ENCODE peak calls at places on chromosomes 3 and 15, in seven cellular contexts. F is glutamatergic neuron; W is retina; N is RPMI7951; I is stimulated activated CD8-positive, alpha-beta memory T cell treated with anti-CD3 and anti-CD28 coated beads, Interleukin-7, amount 100 ng/mL, for 24 hours; R is NCI-H1092 treated with DMSO at 0.1 percent for 48 hours; J is germinal center. O is an unnamed sample.

GRCh38 chr3:129045675-129046036 is 14.9 kb upstream of the GP9 start:
- DNase-seq in F (no peak), W (no peak), N (peak; percentile 37), I (no peak), R (no peak), J (peak; percentile 50), O (peak; percentile 70)

GRCh38 chr3:114900908-114901307 is 246.2 kb downstream of the ZBTB20 start:
- DNase-seq in F (no peak), W (no peak), N (no peak), I (no peak), R (no peak), J (no peak), O (no peak)

GRCh38 chr3:190877925-190878324 is 15.4 kb upstream of the GMNC start:
- DNase-seq in F (no peak), W (no peak), N (no peak), I (no peak), R (no peak), J (no peak), O (peak; percentile 41)

GRCh38 chr3:88988906-88989305 is 118.5 kb upstream of the EPHA3 start:
- DNase-seq in F (no peak), W (no peak), N (no peak), I (no peak), R (no peak), J (no peak), O (no peak)

GRCh38 chr3:48151807-48152427 is 36.3 kb downstream of the CDC25A start:
- DNase-seq in F (no peak), W (no peak), N (no peak), I (no peak), R (no peak), J (no peak), O (no peak)

GRCh38 chr3:194204793-194205065 is 68.8 kb downstream of the HES1 start:
- DNase-seq in F (no peak), W (no peak), N (no peak), I (no peak), R (no peak), J (no peak), O (no peak)

GRCh38 chr15:68484696-68485400 is 52.9 kb upstream of the ITGA11 start:
- DNase-seq in F (no peak), W (no peak), N (peak; percentile 94), I (no peak), R (no peak), J (no peak), O (no peak)

GRCh38 chr3:111691293-111691909 is 96.3 kb upstream of the ZBED2 start:
- DNase-seq in F (no peak), W (no peak), N (peak; percentile 74), I (no peak), R (peak; percentile 40), J (no peak), O (peak; percentile 21)

GRCh38 chr3:187969581-187969950 is 184.4 kb upstream of the LPP start:
- DNase-seq in F (no peak), W (no peak), N (no peak), I (no peak), R (no peak), J (no peak), O (no peak)

O was measured in erythroblast.